ENCODE peak calls at places on chromosomes 3 and 15, in four cellular contexts. One of them, this sample, is unnamed.

GRCh38 chr15:58441376-58442070 is 9.7 kb downstream of the LIPC start:
- DNase-seq in mucosa of descending colon: no peak
- DNase-seq in PC-3: peak
- DNase-seq in MM.1S: no peak
- DNase-seq in this sample: no peak

GRCh38 chr15:68816795-68817303 is 3.8 kb downstream of the ANP32A start:
- DNase-seq in mucosa of descending colon: peak
- DNase-seq in PC-3: peak
- DNase-seq in MM.1S: no peak
- DNase-seq in this sample: no peak

GRCh38 chr3:153158184-153158583 is 3.8 kb upstream of the RAP2B start:
- DNase-seq in mucosa of descending colon: no peak
- DNase-seq in PC-3: no peak
- DNase-seq in MM.1S: no peak
- DNase-seq in this sample: no peak

GRCh38 chr3:49674491-49674983 is 386 bp downstream of the APEH start:
- DNase-seq in mucosa of descending colon: no peak
- DNase-seq in PC-3: no peak
- DNase-seq in MM.1S: no peak
- DNase-seq in this sample: no peak

GRCh38 chr15:31934821-31935220 is 95.5 kb upstream of the CHRNA7 start:
- DNase-seq in mucosa of descending colon: no peak
- DNase-seq in PC-3: peak
- DNase-seq in MM.1S: no peak
- DNase-seq in this sample: no peak

GRCh38 chr3:107432646-107433045 is 55.4 kb downstream of the CCDC54 start:
- DNase-seq in mucosa of descending colon: no peak
- DNase-seq in PC-3: peak
- DNase-seq in MM.1S: no peak
- DNase-seq in this sample: no peak

GRCh38 chr3:5568451-5568850 is 380.9 kb downstream of the EDEM1 start:
- DNase-seq in mucosa of descending colon: no peak
- DNase-seq in PC-3: peak
- DNase-seq in MM.1S: no peak
- DNase-seq in this sample: peak

GRCh38 chr3:150180349-150180748 is 209.7 kb upstream of the PFN2 start:
- DNase-seq in mucosa of descending colon: no peak
- DNase-seq in PC-3: peak
- DNase-seq in MM.1S: no peak
- DNase-seq in this sample: no peak

GRCh38 chr3:181354140-181354539 is 357.6 kb upstream of the SOX2 start:
- DNase-seq in mucosa of descending colon: no peak
- DNase-seq in PC-3: no peak
- DNase-seq in MM.1S: no peak
- DNase-seq in this sample: no peak

GRCh38 chr15:43519207-43519606 is 1.8 kb downstream of the MAP1A start:
- DNase-seq in mucosa of descending colon: no peak
- DNase-seq in PC-3: no peak
- DNase-seq in MM.1S: no peak
- DNase-seq in this sample: no peak

GRCh38 chr15:79282371-79283251 is at the start of gene ANKRD34C:
- DNase-seq in mucosa of descending colon: no peak
- DNase-seq in PC-3: no peak
- DNase-seq in MM.1S: no peak
- DNase-seq in this sample: no peak

GRCh38 chr15:33091983-33092688 is 102.4 kb downstream of the FMN1 start:
- DNase-seq in mucosa of descending colon: peak
- DNase-seq in PC-3: no peak
- DNase-seq in MM.1S: no peak
- DNase-seq in this sample: no peak

GRCh38 chr15:87849181-87849580 is 407.4 kb downstream of the NTRK3 start:
- DNase-seq in mucosa of descending colon: no peak
- DNase-seq in PC-3: no peak
- DNase-seq in MM.1S: no peak
- DNase-seq in this sample: no peak

GRCh38 chr3:190101320-190102117 is 19.2 kb downstream of the P3H2 start:
- DNase-seq in mucosa of descending colon: no peak
- DNase-seq in PC-3: no peak
- DNase-seq in MM.1S: no peak
- DNase-seq in this sample: no peak

GRCh38 chr15:60396964-60397771 is 618 bp downstream of the ANXA2 start:
- DNase-seq in mucosa of descending colon: peak
- DNase-seq in PC-3: peak
- DNase-seq in MM.1S: peak
- DNase-seq in this sample: no peak

GRCh38 chr15:74444106-74445062 is 10.6 kb upstream of the SEMA7A start:
- DNase-seq in mucosa of descending colon: no peak
- DNase-seq in PC-3: no peak
- DNase-seq in MM.1S: no peak
- DNase-seq in this sample: no peak

GRCh38 chr3:182364723-182365650 is 428.3 kb upstream of the ATP11B start:
- DNase-seq in mucosa of descending colon: no peak
- DNase-seq in PC-3: peak
- DNase-seq in MM.1S: no peak
- DNase-seq in this sample: no peak
- H3K4me3 ChIP-seq in mucosa of descending colon: no peak
- H3K4me3 ChIP-seq in PC-3: peak
- H3K4me3 ChIP-seq in MM.1S: no peak
- H3K4me3 ChIP-seq in this sample: no peak

GRCh38 chr3:157087398-157088132 is 72.4 kb downstream of the CCNL1 start:
- DNase-seq in mucosa of descending colon: no peak
- DNase-seq in PC-3: peak
- DNase-seq in MM.1S: peak
- DNase-seq in this sample: no peak
- H3K4me3 ChIP-seq in mucosa of descending colon: no peak
- H3K4me3 ChIP-seq in PC-3: peak
- H3K4me3 ChIP-seq in MM.1S: peak
- H3K4me3 ChIP-seq in this sample: no peak

GRCh38 chr3:171260430-171260829 is 199.8 kb downstream of the TNIK start:
- DNase-seq in mucosa of descending colon: no peak
- DNase-seq in PC-3: no peak
- DNase-seq in MM.1S: no peak
- DNase-seq in this sample: no peak

GRCh38 chr3:171255236-171255806 is 204.9 kb downstream of the TNIK start:
- DNase-seq in mucosa of descending colon: no peak
- DNase-seq in PC-3: no peak
- DNase-seq in MM.1S: peak
- DNase-seq in this sample: no peak

GRCh38 chr3:171258316-171258715 is 201.9 kb downstream of the TNIK start:
- DNase-seq in mucosa of descending colon: no peak
- DNase-seq in PC-3: no peak
- DNase-seq in MM.1S: no peak
- DNase-seq in this sample: no peak

GRCh38 chr3:171257251-171258179 is 202.7 kb downstream of the TNIK start:
- DNase-seq in mucosa of descending colon: no peak
- DNase-seq in PC-3: peak
- DNase-seq in MM.1S: no peak
- DNase-seq in this sample: no peak

DNA sequence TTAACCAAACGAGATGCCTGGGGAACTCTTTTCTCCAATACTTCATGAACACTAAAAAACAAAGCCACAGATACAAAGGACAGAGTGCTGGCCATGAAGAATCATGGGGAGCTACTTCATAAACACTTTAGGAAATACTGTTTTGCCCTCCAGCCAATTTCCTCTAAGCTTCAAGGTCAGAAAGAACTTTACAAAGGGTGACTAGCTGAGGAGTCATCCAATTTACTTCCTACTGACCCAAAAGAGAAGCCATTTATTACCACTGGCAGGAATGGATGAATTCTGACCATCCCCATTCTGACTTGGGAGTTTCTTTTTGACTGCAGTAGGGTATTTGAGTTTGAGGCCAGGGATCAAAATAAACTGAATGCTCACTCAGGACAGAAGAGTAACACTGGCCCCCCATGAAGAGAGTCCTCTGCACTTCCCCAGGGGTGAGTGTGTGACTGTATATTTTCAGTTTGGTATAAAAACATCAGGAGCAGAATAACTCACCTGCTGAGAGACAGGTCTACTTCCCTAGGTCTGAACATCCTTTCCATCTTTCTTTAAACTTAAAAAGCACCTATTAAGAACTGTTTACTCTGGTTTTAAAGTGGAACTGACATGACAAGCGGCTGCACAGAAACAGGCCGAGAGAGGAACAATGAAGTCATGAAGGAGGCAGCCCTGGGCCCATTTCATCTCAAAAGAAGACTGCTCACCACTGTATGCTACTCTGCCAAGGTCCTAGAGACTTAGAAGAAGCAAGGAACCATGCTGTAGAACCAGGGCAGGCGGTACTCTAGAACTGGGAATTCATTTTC is 203.6 kb downstream of the TNIK start:
- DNase-seq in mucosa of descending colon: no peak
- DNase-seq in PC-3: peak
- DNase-seq in MM.1S: no peak
- DNase-seq in this sample: no peak
- H3K4me3 ChIP-seq in mucosa of descending colon: no peak
- H3K4me3 ChIP-seq in PC-3: no peak
- H3K4me3 ChIP-seq in MM.1S: no peak
- H3K4me3 ChIP-seq in this sample: no peak

DNA sequence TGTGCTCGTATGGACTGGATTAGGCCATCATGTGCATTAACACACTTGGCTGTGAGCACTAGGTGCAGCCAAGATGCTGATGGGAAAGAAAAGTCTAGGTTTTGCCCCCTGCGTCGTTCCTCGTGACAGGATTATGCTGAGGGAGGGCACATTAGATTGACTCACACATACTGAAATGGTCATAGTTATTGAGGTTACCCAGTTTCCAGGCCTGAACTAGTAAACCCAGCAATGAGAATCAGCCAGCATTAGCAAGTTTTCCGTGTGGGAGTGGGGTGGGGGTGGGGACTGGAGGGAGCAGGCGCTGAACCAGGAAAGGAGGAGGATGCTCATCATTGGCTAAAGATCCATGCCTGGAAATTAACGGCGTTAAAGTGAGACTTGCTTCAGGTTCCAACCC is 224.9 kb upstream of the TPRG1 start:
- DNase-seq in mucosa of descending colon: no peak
- DNase-seq in PC-3: no peak
- DNase-seq in MM.1S: no peak
- DNase-seq in this sample: no peak
- H3K4me3 ChIP-seq in mucosa of descending colon: no peak
- H3K4me3 ChIP-seq in PC-3: peak
- H3K4me3 ChIP-seq in MM.1S: no peak
- H3K4me3 ChIP-seq in this sample: no peak

DNA sequence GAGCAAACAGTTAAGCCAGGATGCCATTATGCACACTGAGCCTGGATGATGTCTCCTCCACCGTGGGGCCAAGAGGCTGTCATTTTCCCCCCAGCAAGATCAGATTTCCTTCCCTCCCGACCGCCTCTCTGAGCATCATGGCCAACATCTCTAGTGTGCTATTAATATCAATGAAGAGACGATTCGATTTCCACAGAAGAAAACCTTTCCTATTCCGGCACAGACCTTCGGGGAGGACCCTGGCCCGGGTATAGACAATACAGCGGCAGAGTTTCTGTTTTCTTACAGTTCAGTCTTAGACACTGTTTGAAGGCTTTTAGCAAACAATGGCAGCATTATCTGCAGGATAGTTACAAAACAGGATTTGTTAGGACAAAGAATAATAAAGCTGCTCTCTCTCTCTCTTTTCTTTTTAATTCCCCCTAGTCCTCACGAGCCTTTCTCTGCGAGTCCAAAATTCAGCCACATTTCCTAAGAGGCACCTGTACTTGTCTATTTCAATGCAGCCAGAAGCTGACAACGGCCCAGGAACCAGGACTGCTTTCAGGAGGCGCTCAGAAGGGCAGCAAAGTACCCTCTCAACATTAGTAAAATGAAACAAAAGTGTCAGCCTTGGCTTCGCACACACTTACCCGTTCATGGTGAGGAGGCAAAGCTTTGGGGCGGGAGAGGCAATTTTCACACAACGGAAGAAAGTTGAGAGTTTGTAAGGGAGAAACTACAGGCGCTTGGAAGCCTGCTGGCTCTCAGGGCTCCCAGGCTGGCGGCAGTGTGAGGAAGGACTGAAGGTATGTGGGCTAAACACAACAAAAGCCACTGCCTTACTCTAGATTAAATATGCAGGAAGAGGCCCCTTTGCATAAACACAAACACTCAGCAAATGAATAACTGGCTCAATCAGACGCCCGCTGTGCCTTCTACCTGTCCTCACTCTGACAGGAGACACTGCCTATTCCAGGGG is 278.0 kb downstream of the FOXP1 start:
- DNase-seq in mucosa of descending colon: peak
- DNase-seq in PC-3: peak
- DNase-seq in MM.1S: peak
- DNase-seq in this sample: no peak
- H3K4me3 ChIP-seq in mucosa of descending colon: no peak
- H3K4me3 ChIP-seq in PC-3: peak
- H3K4me3 ChIP-seq in MM.1S: peak
- H3K4me3 ChIP-seq in this sample: no peak

GRCh38 chr3:156024904-156025303 is 95.5 kb upstream of the KCNAB1 start:
- DNase-seq in mucosa of descending colon: no peak
- DNase-seq in PC-3: peak
- DNase-seq in MM.1S: no peak
- DNase-seq in this sample: no peak
- H3K4me3 ChIP-seq in mucosa of descending colon: no peak
- H3K4me3 ChIP-seq in PC-3: peak
- H3K4me3 ChIP-seq in MM.1S: no peak
- H3K4me3 ChIP-seq in this sample: no peak

GRCh38 chr3:196220587-196220986 is 4.3 kb downstream of the SLC51A start:
- DNase-seq in mucosa of descending colon: no peak
- DNase-seq in PC-3: no peak
- DNase-seq in MM.1S: no peak
- DNase-seq in this sample: no peak

GRCh38 chr3:196218155-196218712 is 1.9 kb downstream of the SLC51A start:
- DNase-seq in mucosa of descending colon: no peak
- DNase-seq in PC-3: peak
- DNase-seq in MM.1S: no peak
- DNase-seq in this sample: no peak

GRCh38 chr3:196219970-196220311 is 3.6 kb downstream of the SLC51A start:
- DNase-seq in mucosa of descending colon: no peak
- DNase-seq in PC-3: no peak
- DNase-seq in MM.1S: no peak
- DNase-seq in this sample: no peak

GRCh38 chr3:196220991-196221390 is 4.7 kb downstream of the SLC51A start:
- DNase-seq in mucosa of descending colon: no peak
- DNase-seq in PC-3: no peak
- DNase-seq in MM.1S: no peak
- DNase-seq in this sample: no peak

GRCh38 chr3:196219194-196219969 is 3.0 kb downstream of the SLC51A start:
- DNase-seq in mucosa of descending colon: peak
- DNase-seq in PC-3: peak
- DNase-seq in MM.1S: peak
- DNase-seq in this sample: peak
- H3K4me3 ChIP-seq in mucosa of descending colon: no peak
- H3K4me3 ChIP-seq in PC-3: peak
- H3K4me3 ChIP-seq in MM.1S: peak
- H3K4me3 ChIP-seq in this sample: peak

DNA sequence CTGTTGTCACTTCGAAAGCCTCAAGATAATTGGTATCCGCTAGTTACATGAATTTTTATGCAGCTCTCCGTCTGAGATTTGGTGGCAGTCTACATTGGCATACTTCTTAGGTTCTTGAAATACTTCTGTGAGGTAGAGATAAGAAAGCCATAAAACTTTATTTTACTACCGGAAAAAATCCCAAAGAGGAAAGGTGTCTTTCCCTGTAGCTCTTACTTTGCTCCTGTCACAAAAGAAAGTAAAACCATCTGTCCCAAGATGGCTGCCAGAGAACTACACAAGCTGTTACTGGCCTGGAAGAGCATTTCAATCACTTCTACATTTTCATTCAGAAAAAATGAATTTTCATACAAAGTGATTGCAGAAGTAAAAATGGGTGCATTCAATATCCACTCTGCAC is 214.8 kb upstream of the ST8SIA2 start:
- DNase-seq in mucosa of descending colon: no peak
- DNase-seq in PC-3: no peak
- DNase-seq in MM.1S: no peak
- DNase-seq in this sample: no peak
- H3K4me3 ChIP-seq in mucosa of descending colon: no peak
- H3K4me3 ChIP-seq in PC-3: no peak
- H3K4me3 ChIP-seq in MM.1S: no peak
- H3K4me3 ChIP-seq in this sample: no peak

This sample was measured in Jurkat, Clone E6-1.